ENCODE peak calls at places on chromosomes 13 and 19, in nine cellular contexts. C is CD8-positive, alpha-beta memory T cell; S is neural progenitor cell; L is NCI-H524; D is SW480; P is GM13977; J is C1 segment of cervical spinal cord; B is kidney; I is AG08396. F is an unnamed sample.

GRCh38 chr19:18282021-18282787 is 782 bp upstream of the JUND start:
- DNase-seq in B (peak), L (no peak), S (peak), D (peak), J (no peak), P (no peak), I (peak), C (peak), F (no peak)

GRCh38 chr13:94305033-94305432 is 174.4 kb downstream of the DCT start:
- DNase-seq in B (no peak), P (no peak), I (no peak), S (no peak), L (no peak), J (no peak), C (no peak), D (no peak), F (no peak)

GRCh38 chr19:16428372-16429036 is 43.3 kb downstream of the EPS15L1 start:
- DNase-seq in J (no peak), S (no peak), B (no peak), P (no peak), D (no peak), L (no peak), C (no peak), I (no peak), F (no peak)

GRCh38 chr13:104937881-104938280 is 1597.6 kb downstream of the EFNB2 start:
- DNase-seq in C (no peak), B (no peak), P (no peak), S (no peak), J (no peak), L (no peak), I (no peak), D (no peak), F (no peak)

GRCh38 chr13:98348476-98348875 is 171.4 kb upstream of the RNF113B start:
- DNase-seq in L (no peak), P (no peak), S (no peak), C (no peak), I (no peak), D (no peak), J (no peak), B (no peak), F (no peak)

GRCh38 chr19:51394045-51394836 is 3.9 kb upstream of the C19orf84 start:
- DNase-seq in S (peak), C (peak), J (peak), P (peak), D (peak), I (peak), B (peak), L (no peak), F (peak)

GRCh38 chr13:99386911-99387788 is 80.0 kb upstream of the GPR183 start:
- DNase-seq in L (peak), C (peak), I (peak), D (peak), P (peak), S (peak), J (no peak), B (no peak), F (peak)

GRCh38 chr19:5623397-5624153 is 692 bp downstream of the SAFB start:
- DNase-seq in I (no peak), B (no peak), C (no peak), J (no peak), D (no peak), L (peak), P (no peak), S (peak), F (no peak)

GRCh38 chr13:44015808-44016207 is 136.1 kb downstream of the LACC1 start:
- DNase-seq in L (no peak), B (no peak), C (no peak), J (no peak), P (no peak), S (no peak), D (no peak), I (no peak), F (no peak)

GRCh38 chr19:14090509-14091085 is at the start of gene SAMD1:
- DNase-seq in S (peak), I (peak), P (peak), D (peak), J (no peak), B (peak), C (peak), L (peak), F (peak)

GRCh38 chr19:29519146-29519545 is 6.6 kb upstream of the VSTM2B start:
- DNase-seq in P (no peak), L (no peak), J (no peak), D (no peak), S (no peak), B (peak), I (no peak), C (no peak), F (no peak)